ENCODE peak calls at places on chromosomes 5 and 9, in seven cellular contexts. One of them, this sample, is unnamed.

GRCh38 chr5:56696900-56697299 is 118.4 kb upstream of the MAP3K1 start:
- DNase-seq in T follicular helper cell: peak; percentile 4
- DNase-seq in Kasumi-1: no peak
- DNase-seq in GM12892: no peak
- DNase-seq in non-pigmented ciliary epithelial cell: no peak
- DNase-seq in RPMI8226: peak; percentile 97
- DNase-seq in body of pancreas: no peak
- DNase-seq in this sample: no peak

GRCh38 chr5:164377746-164378145 is 872.3 kb downstream of the MAT2B start:
- DNase-seq in Kasumi-1: no peak
- DNase-seq in RPMI8226: no peak
- DNase-seq in T follicular helper cell: no peak
- DNase-seq in non-pigmented ciliary epithelial cell: no peak
- DNase-seq in GM12892: no peak
- DNase-seq in body of pancreas: no peak
- DNase-seq in this sample: no peak

GRCh38 chr5:7000316-7000715 is 287.1 kb downstream of the TENT4A start:
- DNase-seq in Kasumi-1: no peak
- DNase-seq in GM12892: no peak
- DNase-seq in RPMI8226: no peak
- DNase-seq in body of pancreas: no peak
- DNase-seq in non-pigmented ciliary epithelial cell: no peak
- DNase-seq in T follicular helper cell: no peak
- DNase-seq in this sample: no peak

GRCh38 chr5:157951673-157952373 is 92.9 kb upstream of the CLINT1 start:
- DNase-seq in non-pigmented ciliary epithelial cell: no peak
- DNase-seq in RPMI8226: peak; percentile 50
- DNase-seq in GM12892: no peak
- DNase-seq in Kasumi-1: no peak
- DNase-seq in T follicular helper cell: no peak
- DNase-seq in body of pancreas: no peak
- DNase-seq in this sample: no peak

GRCh38 chr5:114789773-114790402 is 379.8 kb downstream of the TRIM36 start:
- DNase-seq in RPMI8226: peak; percentile 35
- DNase-seq in body of pancreas: no peak
- DNase-seq in T follicular helper cell: no peak
- DNase-seq in non-pigmented ciliary epithelial cell: no peak
- DNase-seq in GM12892: no peak
- DNase-seq in Kasumi-1: peak; percentile 77
- DNase-seq in this sample: peak; percentile 4

GRCh38 chr5:167898361-167899042 is 392.9 kb upstream of the WWC1 start:
- DNase-seq in non-pigmented ciliary epithelial cell: no peak
- DNase-seq in GM12892: no peak
- DNase-seq in body of pancreas: no peak
- DNase-seq in RPMI8226: no peak
- DNase-seq in T follicular helper cell: no peak
- DNase-seq in Kasumi-1: no peak
- DNase-seq in this sample: no peak

GRCh38 chr5:112923148-112923917 is 1.3 kb upstream of the REEP5 start:
- DNase-seq in Kasumi-1: peak; percentile 75
- DNase-seq in non-pigmented ciliary epithelial cell: no peak
- DNase-seq in GM12892: peak; percentile 16
- DNase-seq in T follicular helper cell: no peak
- DNase-seq in body of pancreas: peak; percentile 24
- DNase-seq in RPMI8226: peak; percentile 69
- DNase-seq in this sample: peak; percentile 20

GRCh38 chr5:149002761-149003689 is 59.8 kb downstream of the SH3TC2 start:
- DNase-seq in non-pigmented ciliary epithelial cell: no peak
- DNase-seq in T follicular helper cell: no peak
- DNase-seq in GM12892: no peak
- DNase-seq in Kasumi-1: no peak
- DNase-seq in RPMI8226: no peak
- DNase-seq in body of pancreas: no peak
- DNase-seq in this sample: no peak

GRCh38 chr5:136030252-136030651 is 1.5 kb downstream of the TGFBI start:
- DNase-seq in GM12892: no peak
- DNase-seq in body of pancreas: no peak
- DNase-seq in T follicular helper cell: no peak
- DNase-seq in Kasumi-1: no peak
- DNase-seq in RPMI8226: no peak
- DNase-seq in non-pigmented ciliary epithelial cell: no peak
- DNase-seq in this sample: no peak

GRCh38 chr9:76796296-76796695 is 32.1 kb downstream of the PCA3 start:
- DNase-seq in RPMI8226: no peak
- DNase-seq in non-pigmented ciliary epithelial cell: no peak
- DNase-seq in body of pancreas: no peak
- DNase-seq in Kasumi-1: peak; percentile 3
- DNase-seq in GM12892: no peak
- DNase-seq in T follicular helper cell: no peak
- DNase-seq in this sample: no peak

GRCh38 chr5:1299511-1299850 is 4.6 kb upstream of the TERT start:
- DNase-seq in RPMI8226: no peak
- DNase-seq in Kasumi-1: no peak
- DNase-seq in non-pigmented ciliary epithelial cell: no peak
- DNase-seq in T follicular helper cell: no peak
- DNase-seq in GM12892: peak; percentile 1
- DNase-seq in body of pancreas: no peak
- DNase-seq in this sample: no peak

GRCh38 chr9:131735238-131736181 is 4.4 kb downstream of the RAPGEF1 start:
- DNase-seq in T follicular helper cell: no peak
- DNase-seq in non-pigmented ciliary epithelial cell: no peak
- DNase-seq in GM12892: no peak
- DNase-seq in body of pancreas: peak; percentile 26
- DNase-seq in Kasumi-1: no peak
- DNase-seq in RPMI8226: no peak
- DNase-seq in this sample: no peak

GRCh38 chr9:127366594-127366993 is 30.4 kb upstream of the SLC2A8 start:
- DNase-seq in RPMI8226: no peak
- DNase-seq in body of pancreas: no peak
- DNase-seq in Kasumi-1: no peak
- DNase-seq in non-pigmented ciliary epithelial cell: no peak
- DNase-seq in GM12892: no peak
- DNase-seq in T follicular helper cell: no peak
- DNase-seq in this sample: no peak